ENCODE peak calls at places on chromosomes 4 and X, in nine cellular contexts. X, V, R, F, Q, E, W, B and U are unnamed samples.

GRCh38 chr4:160981083-160981482 is 1182.7 kb downstream of the FSTL5 start:
- DNase-seq in X (no peak), V (no peak), R (no peak), F (no peak), Q (no peak), E (no peak), W (no peak), B (no peak), U (no peak)

GRCh38 chrX:117096528-117096927 is 633.8 kb upstream of the CT83 start:
- DNase-seq in X (no peak), V (no peak), R (no peak), F (no peak), Q (no peak), E (no peak), W (no peak), B (no peak), U (no peak)

GRCh38 chr4:123364906-123365305 is 31.7 kb upstream of the SPRY1 start:
- DNase-seq in X (no peak), V (no peak), R (no peak), F (no peak), Q (no peak), E (no peak), W (no peak), B (no peak), U (no peak)

GRCh38 chr4:52577285-52577968 is 81.7 kb downstream of the USP46 start:
- DNase-seq in X (no peak), V (no peak), R (no peak), F (no peak), Q (no peak), E (no peak), W (no peak), B (no peak), U (no peak)

GRCh38 chr4:184370711-184371389 is 103.5 kb downstream of the IRF2 start:
- DNase-seq in X (no peak), V (no peak), R (peak), F (no peak), Q (no peak), E (no peak), W (no peak), B (no peak), U (no peak)

GRCh38 chr4:56434599-56435000 is 815 bp downstream of the PPAT start:
- DNase-seq in X (no peak), V (no peak), R (no peak), F (peak), Q (no peak), E (no peak), W (no peak), B (no peak), U (no peak)

GRCh38 chr4:25308761-25309160 is 3.8 kb upstream of the ZCCHC4 start:
- DNase-seq in X (no peak), V (no peak), R (no peak), F (no peak), Q (no peak), E (no peak), W (no peak), B (no peak), U (no peak)

GRCh38 chr4:126888968-126889367 is 743.8 kb upstream of the INTU start:
- DNase-seq in X (no peak), V (no peak), R (no peak), F (no peak), Q (no peak), E (no peak), W (no peak), B (no peak), U (no peak)

GRCh38 chrX:129665916-129666644 is 11.3 kb upstream of the APLN start:
- DNase-seq in X (no peak), V (no peak), R (no peak), F (no peak), Q (peak), E (no peak), W (no peak), B (no peak), U (no peak)

GRCh38 chrX:11890843-11891514 is 132.9 kb downstream of the MSL3 start:
- DNase-seq in X (no peak), V (no peak), R (no peak), F (no peak), Q (no peak), E (no peak), W (no peak), B (no peak), U (no peak)

GRCh38 chrX:17361620-17362019 is 13.4 kb upstream of the NHS start:
- DNase-seq in X (no peak), V (no peak), R (peak), F (no peak), Q (no peak), E (no peak), W (peak), B (peak), U (no peak)

GRCh38 chrX:107674480-107675364 is 46.4 kb downstream of the PRPS1 start:
- DNase-seq in X (no peak), V (peak), R (peak), F (peak), Q (no peak), E (no peak), W (peak), B (no peak), U (no peak)

GRCh38 chrX:19791562-19791961 is 95.8 kb downstream of the SH3KBP1 start:
- DNase-seq in X (no peak), V (peak), R (no peak), F (no peak), Q (no peak), E (no peak), W (peak), B (no peak), U (no peak)

GRCh38 chr4:180134116-180134866 is 2108.9 kb upstream of the TENM3 start:
- DNase-seq in X (no peak), V (no peak), R (no peak), F (no peak), Q (no peak), E (no peak), W (peak), B (peak), U (no peak)

GRCh38 chrX:119604778-119605177 is 1.4 kb downstream of the NKRF start:
- DNase-seq in X (no peak), V (no peak), R (no peak), F (no peak), Q (no peak), E (no peak), W (no peak), B (no peak), U (no peak)

GRCh38 chrX:50770702-50771101 is 43.3 kb downstream of the SHROOM4 start:
- DNase-seq in X (no peak), V (no peak), R (no peak), F (no peak), Q (no peak), E (no peak), W (no peak), B (peak), U (no peak)

GRCh38 chr4:2867758-2868491 is 24.3 kb downstream of the ADD1 start:
- DNase-seq in X (no peak), V (no peak), R (peak), F (no peak), Q (no peak), E (no peak), W (no peak), B (peak), U (no peak)

GRCh38 chr4:158996669-158997074 is 106.2 kb upstream of the RAPGEF2 start:
- DNase-seq in X (no peak), V (no peak), R (no peak), F (no peak), Q (peak), E (no peak), W (no peak), B (no peak), U (no peak)

GRCh38 chrX:16897445-16897844 is 27.3 kb upstream of the RBBP7 start:
- DNase-seq in X (no peak), V (no peak), R (no peak), F (no peak), Q (no peak), E (no peak), W (no peak), B (peak), U (no peak)

GRCh38 chr4:83381173-83381572 is 46.5 kb upstream of the HPSE start:
- DNase-seq in X (no peak), V (no peak), R (no peak), F (no peak), Q (no peak), E (no peak), W (no peak), B (no peak), U (no peak)

GRCh38 chrX:11537141-11537540 is 128.6 kb downstream of the ARHGAP6 start:
- DNase-seq in X (no peak), V (no peak), R (no peak), F (no peak), Q (no peak), E (no peak), W (no peak), B (no peak), U (no peak)

GRCh38 chr4:1971456-1972200 is 37.1 kb downstream of the NELFA start:
- DNase-seq in X (no peak), V (no peak), R (no peak), F (no peak), Q (no peak), E (no peak), W (no peak), B (no peak), U (no peak)

GRCh38 chrX:123731987-123732678 is 719 bp downstream of the THOC2 start:
- DNase-seq in X (no peak), V (peak), R (no peak), F (peak), Q (no peak), E (peak), W (peak), B (peak), U (no peak)

GRCh38 chrX:153379971-153380581 is 21.1 kb downstream of the PNMA6E start:
- DNase-seq in X (no peak), V (no peak), R (no peak), F (no peak), Q (no peak), E (no peak), W (no peak), B (no peak), U (no peak)

GRCh38 chrX:107659768-107660167 is 31.5 kb downstream of the PRPS1 start:
- DNase-seq in X (no peak), V (peak), R (no peak), F (peak), Q (no peak), E (no peak), W (peak), B (no peak), U (no peak)

GRCh38 chr4:20432098-20432497 is 180.4 kb downstream of the SLIT2 start:
- DNase-seq in X (no peak), V (no peak), R (no peak), F (no peak), Q (no peak), E (no peak), W (no peak), B (no peak), U (no peak)

GRCh38 chr4:164748375-164748774 is 5.6 kb upstream of the SMIM31 start:
- DNase-seq in X (no peak), V (no peak), R (no peak), F (no peak), Q (peak), E (no peak), W (no peak), B (peak), U (no peak)

GRCh38 chr4:151678048-151678853 is 82.6 kb downstream of the GATB start:
- DNase-seq in X (no peak), V (no peak), R (no peak), F (no peak), Q (no peak), E (no peak), W (no peak), B (no peak), U (no peak)

GRCh38 chr4:17932041-17932440 is 89.5 kb downstream of the LCORL start:
- DNase-seq in X (no peak), V (no peak), R (no peak), F (no peak), Q (no peak), E (no peak), W (no peak), B (no peak), U (no peak)

GRCh38 chr4:165580379-165580905 is 201.6 kb downstream of the CPE start:
- DNase-seq in X (no peak), V (no peak), R (no peak), F (no peak), Q (peak), E (no peak), W (no peak), B (no peak), U (no peak)

GRCh38 chr4:118120120-118120760 is 86.0 kb downstream of the NDST3 start:
- DNase-seq in X (no peak), V (no peak), R (no peak), F (no peak), Q (no peak), E (no peak), W (no peak), B (no peak), U (no peak)

GRCh38 chr4:26806331-26806730 is 54.3 kb upstream of the STIM2 start:
- DNase-seq in X (no peak), V (no peak), R (no peak), F (no peak), Q (no peak), E (no peak), W (no peak), B (no peak), U (no peak)

GRCh38 chr4:127610488-127610887 is 22.3 kb upstream of the INTU start:
- DNase-seq in X (no peak), V (no peak), R (no peak), F (no peak), Q (no peak), E (no peak), W (no peak), B (no peak), U (no peak)

GRCh38 chrX:19512359-19512758 is 2.9 kb downstream of the MAP3K15 start:
- DNase-seq in X (no peak), V (no peak), R (no peak), F (no peak), Q (no peak), E (no peak), W (no peak), B (no peak), U (no peak)

GRCh38 chr4:19729873-19730735 is 521.6 kb upstream of the SLIT2 start:
- DNase-seq in X (no peak), V (peak), R (no peak), F (no peak), Q (no peak), E (no peak), W (no peak), B (no peak), U (no peak)

GRCh38 chrX:39874202-39874816 is 223.4 kb downstream of the BCOR start:
- DNase-seq in X (no peak), V (peak), R (no peak), F (peak), Q (peak), E (peak), W (peak), B (no peak), U (no peak)